ENCODE peak calls at places on chromosome X, in six cellular contexts. I is H9, Y is IMR-90, N is neuronal stem cell, F is mesenchymal stem cell, T is H1. O is an unnamed sample. For H3K9me3 and H3K79me1, the result is how much of the 10 kb centered on the place peaks cover.

GRCh38 chrX:76148753-76149152 is 24.1 kb upstream of the PBDC1 start:
- DNase-seq in I (peak), F (peak), Y (peak), N (no peak), T (no peak), O (no peak)

GRCh38 chrX:129984196-129984962 is 1.9 kb downstream of the BCORL1 start:
- DNase-seq in I (peak), Y (no peak), N (no peak), F (no peak), T (no peak), O (no peak)

GRCh38 chrX:78886550-78886949 is 58.6 kb upstream of the P2RY10 start:
- DNase-seq in F (no peak), N (peak), I (no peak), T (no peak), Y (no peak), O (peak)

GRCh38 chrX:27815209-27815608 is 7.4 kb downstream of the MAGEB10 start:
- DNase-seq in Y (peak), I (no peak), T (no peak), F (no peak), N (no peak), O (no peak)

GRCh38 chrX:129726307-129727111 is 12.3 kb upstream of the XPNPEP2 start:
- DNase-seq in Y (peak), I (peak), T (peak), N (peak), F (peak), O (peak)

GRCh38 chrX:151825927-151826471 is 86.7 kb upstream of the MAGEA4 start:
- DNase-seq in F (peak), N (no peak), I (no peak), T (no peak), Y (peak), O (peak)

GRCh38 chrX:104668550-104668949 is 102.6 kb downstream of the IL1RAPL2 start:
- DNase-seq in Y (peak), F (peak), T (no peak), I (no peak), N (no peak), O (peak)

GRCh38 chrX:120015145-120016067 is 62.1 kb downstream of the RHOXF2B start:
- DNase-seq in T (no peak), F (no peak), N (no peak), I (peak), Y (no peak), O (peak)

GRCh38 chrX:149961572-149961971 is 23.3 kb upstream of the EOLA2 start:
- DNase-seq in I (no peak), Y (no peak), T (no peak), F (no peak), N (no peak), O (no peak)

GRCh38 chrX:149962010-149962409 is 23.7 kb upstream of the EOLA2 start:
- DNase-seq in N (no peak), F (no peak), Y (no peak), I (no peak), T (no peak), O (no peak)

GRCh38 chrX:149962859-149963757 is 24.8 kb upstream of the EOLA2 start:
- DNase-seq in T (no peak), Y (peak), I (peak), F (peak), N (peak), O (no peak)
- H3K23ac ChIP-seq in T (no peak), Y (no peak), I (no peak), F (no peak), N (no peak), O (no peak)

GRCh38 chrX:74104356-74105065 is 199.5 kb upstream of the ZCCHC13 start:
- DNase-seq in N (no peak), Y (peak), F (no peak), I (no peak), T (no peak), O (peak)
- H3K9me3 ChIP-seq in N (under half), Y (under half), F (under half), I (under half), T (under half), O (under half)

GRCh38 chrX:16592194-16592770 is 57.7 kb upstream of the S100G start:
- DNase-seq in Y (no peak), T (no peak), F (no peak), N (no peak), I (no peak), O (no peak)

GRCh38 chrX:16589826-16590225 is 60.1 kb upstream of the S100G start:
- DNase-seq in F (no peak), I (no peak), T (no peak), Y (no peak), N (no peak), O (no peak)

GRCh38 chrX:16587776-16588175 is 62.2 kb upstream of the S100G start:
- DNase-seq in F (no peak), I (no peak), T (no peak), N (no peak), Y (peak), O (no peak)

GRCh38 chrX:16586371-16587112 is 63.4 kb upstream of the S100G start:
- DNase-seq in N (no peak), Y (no peak), T (no peak), F (no peak), I (peak), O (no peak)

GRCh38 chrX:16589211-16589610 is 60.7 kb upstream of the S100G start:
- DNase-seq in F (no peak), Y (peak), I (no peak), T (no peak), N (no peak), O (no peak)
- H3K79me1 ChIP-seq in F (under half), Y (under half), I (under half), T (under half), N (under half), O (under half)

GRCh38 chrX:22486326-22486725 is 213.6 kb downstream of the CBLL2 start:
- DNase-seq in T (no peak), I (no peak), F (no peak), N (no peak), Y (no peak), O (no peak)

GRCh38 chrX:22481436-22481835 is 208.7 kb downstream of the CBLL2 start:
- DNase-seq in Y (peak), I (no peak), T (no peak), N (no peak), F (no peak), O (no peak)
- H3K23ac ChIP-seq in Y (no peak), I (no peak), T (no peak), N (no peak), F (no peak), O (no peak)

GRCh38 chrX:72685018-72685417 is 29.1 kb downstream of the PHKA1 start:
- DNase-seq in Y (no peak), F (no peak), I (no peak), T (no peak), N (no peak), O (no peak)

GRCh38 chrX:72685810-72686465 is 28.2 kb downstream of the PHKA1 start:
- DNase-seq in T (no peak), F (no peak), Y (peak), N (no peak), I (no peak), O (peak)

DNA sequence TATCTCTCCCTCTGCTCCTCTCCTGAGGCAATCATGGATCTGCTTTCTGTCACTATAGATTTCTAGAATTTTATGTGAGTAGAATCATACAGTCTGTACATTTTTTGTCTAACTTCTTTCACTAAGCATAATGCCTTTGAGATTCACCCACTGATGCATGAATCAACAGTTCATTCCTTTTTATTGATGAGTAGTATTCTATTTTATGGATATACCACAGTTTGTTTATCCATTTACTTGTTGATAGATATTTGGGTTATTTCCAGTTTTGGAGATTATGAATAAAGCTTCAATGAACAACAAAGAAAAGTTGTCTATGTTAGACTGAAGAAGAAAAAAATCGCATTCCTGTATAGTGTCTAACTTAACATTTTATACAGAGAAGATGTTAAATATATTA is 30.5 kb downstream of the PHKA1 start:
- DNase-seq in N (no peak), T (no peak), Y (no peak), F (no peak), I (no peak), O (no peak)
- H3K9me3 ChIP-seq in N (under half), T (under half), Y (under half), F (under half), I (under half), O (under half)

DNA sequence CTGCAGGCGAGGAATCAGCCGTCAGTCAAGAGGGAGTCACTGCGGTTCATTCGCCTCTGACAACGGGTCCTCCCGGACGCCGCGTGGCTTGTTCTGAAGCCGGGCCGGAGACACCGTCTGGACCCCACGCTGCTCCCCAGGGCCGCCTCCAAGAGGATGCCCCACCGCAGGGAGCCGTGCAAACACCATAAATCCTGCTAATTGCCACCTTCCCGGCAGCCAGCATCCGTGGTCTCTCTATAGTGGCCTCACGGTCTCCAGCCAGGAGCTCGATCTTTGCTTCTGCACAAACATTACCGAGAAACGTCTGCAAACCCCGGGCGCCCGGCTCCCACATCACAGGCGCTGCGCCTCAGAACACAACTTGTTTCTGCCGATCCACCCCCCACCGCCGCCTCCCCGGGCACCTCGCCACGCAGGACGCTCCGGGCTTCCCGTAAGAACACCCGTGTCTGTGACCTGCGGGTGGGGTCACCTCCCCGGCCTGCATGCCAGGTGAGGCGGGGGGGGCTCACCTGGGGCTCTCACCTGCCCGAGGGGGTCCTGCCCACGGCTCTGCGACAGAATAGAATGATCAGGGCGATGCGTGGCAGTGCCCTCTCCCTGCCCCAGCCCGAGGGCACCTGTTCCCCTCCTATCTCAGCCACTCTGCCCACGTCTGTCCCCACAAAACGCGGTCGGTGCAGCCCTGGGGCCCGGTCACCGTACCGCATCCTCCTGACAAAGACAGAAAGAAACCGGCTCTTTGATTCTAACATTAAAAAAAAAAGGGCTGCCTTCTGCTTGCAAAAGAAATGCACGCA is 32.4 kb upstream of the PPP2R3B start:
- DNase-seq in N (no peak), Y (no peak), T (no peak), F (no peak), I (no peak), O (no peak)
- H3K79me1 ChIP-seq in N (under half), Y (under half), T (under half), F (under half), I (under half), O (under half)

GRCh38 chrX:41086627-41086932 is 1.3 kb downstream of the USP9X start:
- DNase-seq in I (no peak), T (no peak), F (no peak), Y (no peak), N (no peak), O (no peak)

GRCh38 chrX:41085883-41086626 is 810 bp downstream of the USP9X start:
- DNase-seq in N (no peak), F (peak), T (no peak), I (no peak), Y (peak), O (peak)

GRCh38 chrX:41084044-41084359 is 1.2 kb upstream of the USP9X start:
- DNase-seq in T (no peak), N (no peak), F (no peak), Y (no peak), I (no peak), O (no peak)

GRCh38 chrX:41084360-41085104 is 713 bp upstream of the USP9X start:
- DNase-seq in I (peak), T (peak), N (peak), F (peak), Y (peak), O (peak)

GRCh38 chrX:41085105-41085882 is at the start of gene USP9X:
- DNase-seq in N (peak), Y (peak), T (peak), I (peak), F (peak), O (peak)
- H3K23ac ChIP-seq in N (peak), Y (peak), T (no peak), I (no peak), F (peak), O (no peak)

GRCh38 chrX:94635003-94635402 is 961.0 kb downstream of the FAM133A start:
- DNase-seq in N (no peak), T (no peak), F (no peak), Y (no peak), I (no peak), O (no peak)

DNA sequence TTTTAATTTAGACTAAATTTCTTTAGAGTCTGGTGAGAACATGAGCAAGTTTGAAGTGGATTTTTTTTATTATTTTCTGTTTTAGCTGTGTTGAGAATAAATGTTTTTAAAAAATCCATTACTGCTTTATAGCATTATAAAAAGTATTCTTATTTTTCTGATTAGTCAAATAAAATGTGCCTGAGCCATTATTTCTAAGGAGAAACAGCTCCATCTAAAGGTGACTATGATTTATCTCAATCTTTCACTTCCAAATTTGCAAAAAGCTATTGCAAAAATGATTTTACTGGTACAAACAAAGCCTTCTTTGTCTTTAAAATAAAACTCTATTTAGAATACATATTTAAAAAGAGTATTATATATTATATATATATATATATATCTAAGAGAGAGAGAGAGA is 959.2 kb downstream of the FAM133A start:
- DNase-seq in Y (no peak), F (no peak), I (no peak), T (no peak), N (no peak), O (no peak)
- H3K9me3 ChIP-seq in Y (under half), F (under half), I (under half), T (under half), N (under half), O (under half)

O was measured in trophoblast cell.